ENCODE peak calls at places on chromosome 15, in five cellular contexts. B, C, U, G and N are unnamed samples. For H3K36me3, the result is how much of the 10 kb centered on the place peaks cover.

GRCh38 chr15:63178034-63178433 is 11.4 kb upstream of the RAB8B start:
- DNase-seq in B (no peak), C (no peak), U (no peak), G (no peak), N (no peak)

GRCh38 chr15:51846463-51847230 is 17.2 kb downstream of the TMOD3 start:
- DNase-seq in B (no peak), C (no peak), U (no peak), G (no peak), N (no peak)

GRCh38 chr15:71997691-71998090 is 120.3 kb downstream of the MYO9A start:
- DNase-seq in B (no peak), C (no peak), U (no peak), G (no peak), N (no peak)

GRCh38 chr15:80072285-80072684 is 12.8 kb downstream of the ZFAND6 start:
- DNase-seq in B (peak), C (no peak), U (no peak), G (peak), N (peak)

GRCh38 chr15:101488300-101489164 is 975 bp downstream of the PCSK6 start:
- DNase-seq in B (no peak), C (no peak), U (no peak), G (no peak), N (no peak)

GRCh38 chr15:23055316-23055715 is 15.9 kb upstream of the TUBGCP5 start:
- DNase-seq in B (no peak), C (no peak), U (no peak), G (no peak), N (no peak)

GRCh38 chr15:90862487-90862886 is 5.9 kb upstream of the FURIN start:
- DNase-seq in B (no peak), C (no peak), U (no peak), G (no peak), N (no peak)

GRCh38 chr15:70240082-70240481 is 142.4 kb upstream of the TLE3 start:
- DNase-seq in B (no peak), C (no peak), U (no peak), G (no peak), N (no peak)

GRCh38 chr15:39099524-39099923 is 481.4 kb upstream of the THBS1 start:
- DNase-seq in B (no peak), C (no peak), U (no peak), G (no peak), N (no peak)

GRCh38 chr15:81184188-81184587 is 12.5 kb upstream of the IL16 start:
- DNase-seq in B (no peak), C (no peak), U (peak), G (no peak), N (no peak)

GRCh38 chr15:26634319-26634718 is 138.5 kb downstream of the GABRB3 start:
- DNase-seq in B (no peak), C (no peak), U (no peak), G (no peak), N (peak)

GRCh38 chr15:88331291-88331690 is 74.8 kb upstream of the NTRK3 start:
- DNase-seq in B (peak), C (peak), U (peak), G (no peak), N (peak)

GRCh38 chr15:32222716-32223115 is 180.4 kb downstream of the GOLGA8K start:
- DNase-seq in B (no peak), C (no peak), U (no peak), G (no peak), N (no peak)

GRCh38 chr15:101497484-101498034 is 8.1 kb upstream of the PCSK6 start:
- DNase-seq in B (no peak), C (no peak), U (no peak), G (no peak), N (no peak)

GRCh38 chr15:44045661-44046060 is 149.4 kb downstream of the FRMD5 start:
- DNase-seq in B (no peak), C (no peak), U (no peak), G (no peak), N (no peak)

GRCh38 chr15:73369073-73369694 is 426 bp upstream of the HCN4 start:
- DNase-seq in B (no peak), C (no peak), U (no peak), G (no peak), N (no peak)

GRCh38 chr15:51576911-51577500 is 45.6 kb downstream of the DMXL2 start:
- DNase-seq in B (no peak), C (no peak), U (no peak), G (peak), N (no peak)

GRCh38 chr15:82398785-82399184 is 30.8 kb upstream of the GOLGA6L9 start:
- DNase-seq in B (no peak), C (no peak), U (no peak), G (no peak), N (no peak)

GRCh38 chr15:42133892-42134502 is 22.4 kb downstream of the PLA2G4F start:
- DNase-seq in B (peak), C (peak), U (peak), G (no peak), N (peak)

GRCh38 chr15:51969728-51970127 is 1.9 kb downstream of the LEO1 start:
- DNase-seq in B (no peak), C (no peak), U (no peak), G (no peak), N (no peak)

GRCh38 chr15:29990035-29990434 is 92.7 kb upstream of the GOLGA8J start:
- DNase-seq in B (no peak), C (no peak), U (no peak), G (no peak), N (no peak)

GRCh38 chr15:24916305-24917009 is 38.3 kb upstream of the SNRPN start:
- DNase-seq in B (no peak), C (no peak), U (no peak), G (no peak), N (no peak)

GRCh38 chr15:26676115-26676514 is 96.8 kb downstream of the GABRB3 start:
- DNase-seq in B (no peak), C (no peak), U (no peak), G (no peak), N (no peak)

GRCh38 chr15:60908888-60909287 is 320.2 kb downstream of the RORA start:
- DNase-seq in B (no peak), C (no peak), U (no peak), G (no peak), N (no peak)

GRCh38 chr15:50458301-50458700 is 34.1 kb downstream of the USP8 start:
- DNase-seq in B (no peak), C (no peak), U (no peak), G (no peak), N (no peak)
- H3K36me3 ChIP-seq in B (under half), C (half or more), U (half or more), G (under half), N (under half)

GRCh38 chr15:89640245-89640644 is 15.0 kb downstream of the KIF7 start:
- DNase-seq in B (no peak), C (no peak), U (no peak), G (no peak), N (no peak)
- H3K36me3 ChIP-seq in B (under half), C (under half), U (under half), G (under half), N (under half)

GRCh38 chr15:85671156-85671555 is 123.6 kb downstream of the KLHL25 start:
- DNase-seq in B (no peak), C (peak), U (no peak), G (no peak), N (no peak)
- H3K36me3 ChIP-seq in B (under half), C (under half), U (half or more), G (under half), N (under half)

GRCh38 chr15:65869954-65870871 is 922 bp downstream of the RAB11A start:
- DNase-seq in B (no peak), C (peak), U (peak), G (peak), N (peak)

GRCh38 chr15:65873271-65873670 is 4.0 kb downstream of the RAB11A start:
- DNase-seq in B (no peak), C (no peak), U (no peak), G (no peak), N (no peak)

GRCh38 chr15:65870889-65871533 is 1.7 kb downstream of the RAB11A start:
- DNase-seq in B (no peak), C (no peak), U (no peak), G (no peak), N (no peak)

GRCh38 chr15:65877752-65878151 is 8.5 kb downstream of the RAB11A start:
- DNase-seq in B (no peak), C (no peak), U (no peak), G (no peak), N (no peak)

GRCh38 chr15:65875458-65875857 is 6.2 kb downstream of the RAB11A start:
- DNase-seq in B (no peak), C (no peak), U (no peak), G (no peak), N (no peak)
- H3K36me3 ChIP-seq in B (under half), C (under half), U (half or more), G (under half), N (half or more)

GRCh38 chr15:48471073-48471472 is 139.8 kb downstream of the DUT start:
- DNase-seq in B (no peak), C (no peak), U (no peak), G (no peak), N (no peak)

GRCh38 chr15:48469271-48469670 is 138.0 kb downstream of the DUT start:
- DNase-seq in B (no peak), C (no peak), U (no peak), G (no peak), N (no peak)

GRCh38 chr15:48467801-48468200 is 136.6 kb downstream of the DUT start:
- DNase-seq in B (no peak), C (no peak), U (no peak), G (no peak), N (no peak)

GRCh38 chr15:48469681-48470080 is 138.5 kb downstream of the DUT start:
- DNase-seq in B (no peak), C (no peak), U (no peak), G (no peak), N (no peak)

DNA sequence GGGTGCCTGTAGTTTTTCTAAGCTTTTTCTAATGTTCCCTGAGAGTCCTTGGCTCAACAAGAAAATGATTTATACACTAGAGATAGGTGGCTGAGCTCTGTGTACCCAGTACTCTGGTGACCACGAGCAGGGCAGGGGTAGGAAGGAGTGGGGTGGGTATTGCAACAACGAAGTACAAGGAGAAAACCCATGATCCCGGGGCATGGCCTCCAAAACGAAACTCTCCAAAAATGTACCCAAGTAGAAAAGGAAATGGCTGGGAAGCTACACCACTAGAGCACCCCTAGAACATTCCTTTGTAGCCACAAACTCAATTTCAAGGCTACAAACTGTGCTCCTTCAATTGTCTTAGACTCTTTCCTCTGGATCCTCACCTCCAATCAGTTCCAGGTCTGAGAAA is 138.9 kb downstream of the DUT start:
- DNase-seq in B (no peak), C (no peak), U (no peak), G (no peak), N (no peak)
- H3K36me3 ChIP-seq in B (under half), C (under half), U (under half), G (under half), N (under half)

DNA sequence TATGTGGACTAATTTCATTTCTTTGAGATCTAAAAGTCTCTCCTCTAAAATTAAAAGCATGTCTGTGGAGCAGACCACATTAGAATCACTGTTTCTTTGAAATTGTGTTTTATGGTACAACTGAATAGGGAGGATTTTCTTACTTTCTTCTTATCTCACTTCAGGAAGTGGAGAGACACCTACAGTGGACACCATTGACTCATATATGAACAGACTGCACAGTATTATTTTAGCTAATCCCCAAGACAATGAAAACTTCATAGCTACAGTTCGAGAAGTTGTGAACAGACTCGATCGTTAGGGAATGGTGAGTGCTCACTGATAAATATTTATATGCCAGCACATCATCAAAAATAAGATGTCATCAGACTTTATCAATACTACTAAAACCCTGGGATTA is 58.3 kb downstream of the HMG20A start:
- DNase-seq in B (no peak), C (no peak), U (no peak), G (no peak), N (no peak)
- H3K36me3 ChIP-seq in B (under half), C (under half), U (under half), G (under half), N (under half)

DNA sequence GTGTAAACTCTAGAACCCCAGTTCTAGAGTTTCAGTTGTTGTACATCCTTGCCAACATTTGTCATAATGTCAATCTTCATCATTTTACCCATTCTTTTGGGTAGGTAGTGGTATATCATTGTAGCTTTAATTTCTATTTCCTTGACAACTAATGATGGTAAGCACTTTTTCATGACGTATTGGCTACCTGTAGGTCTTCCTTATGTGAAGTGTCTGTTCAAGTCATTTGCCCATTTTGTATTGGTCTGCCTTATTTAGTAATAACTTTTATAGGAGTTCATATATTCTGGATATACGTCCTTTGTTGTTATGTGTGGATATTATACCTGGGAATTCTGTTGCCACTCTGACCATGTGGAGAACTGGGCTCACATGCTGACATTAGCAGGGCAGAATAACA is 73.8 kb upstream of the ACTC1 start:
- DNase-seq in B (no peak), C (no peak), U (no peak), G (no peak), N (no peak)
- H3K36me3 ChIP-seq in B (under half), C (under half), U (half or more), G (under half), N (under half)

DNA sequence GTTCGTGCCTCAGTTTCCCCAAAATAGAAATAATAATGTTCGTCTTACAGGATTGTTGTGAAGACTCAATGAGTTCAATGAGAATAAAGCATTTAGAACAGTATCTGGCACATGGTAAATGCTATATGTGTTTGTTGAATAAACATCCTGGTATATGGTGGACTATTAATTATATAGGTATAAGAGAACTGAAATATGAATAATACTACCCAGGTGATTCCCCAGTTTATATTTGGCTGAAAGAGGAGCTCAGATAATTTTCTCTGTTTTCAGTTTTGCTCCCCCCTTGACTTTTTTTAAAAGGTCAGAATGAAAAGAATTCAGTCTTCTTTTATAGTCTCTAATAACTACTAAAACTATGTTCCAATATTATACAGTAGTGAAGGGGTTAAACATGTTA is 46.9 kb downstream of the USP8 start:
- DNase-seq in B (no peak), C (no peak), U (no peak), G (no peak), N (no peak)
- H3K36me3 ChIP-seq in B (under half), C (under half), U (half or more), G (under half), N (under half)

DNA sequence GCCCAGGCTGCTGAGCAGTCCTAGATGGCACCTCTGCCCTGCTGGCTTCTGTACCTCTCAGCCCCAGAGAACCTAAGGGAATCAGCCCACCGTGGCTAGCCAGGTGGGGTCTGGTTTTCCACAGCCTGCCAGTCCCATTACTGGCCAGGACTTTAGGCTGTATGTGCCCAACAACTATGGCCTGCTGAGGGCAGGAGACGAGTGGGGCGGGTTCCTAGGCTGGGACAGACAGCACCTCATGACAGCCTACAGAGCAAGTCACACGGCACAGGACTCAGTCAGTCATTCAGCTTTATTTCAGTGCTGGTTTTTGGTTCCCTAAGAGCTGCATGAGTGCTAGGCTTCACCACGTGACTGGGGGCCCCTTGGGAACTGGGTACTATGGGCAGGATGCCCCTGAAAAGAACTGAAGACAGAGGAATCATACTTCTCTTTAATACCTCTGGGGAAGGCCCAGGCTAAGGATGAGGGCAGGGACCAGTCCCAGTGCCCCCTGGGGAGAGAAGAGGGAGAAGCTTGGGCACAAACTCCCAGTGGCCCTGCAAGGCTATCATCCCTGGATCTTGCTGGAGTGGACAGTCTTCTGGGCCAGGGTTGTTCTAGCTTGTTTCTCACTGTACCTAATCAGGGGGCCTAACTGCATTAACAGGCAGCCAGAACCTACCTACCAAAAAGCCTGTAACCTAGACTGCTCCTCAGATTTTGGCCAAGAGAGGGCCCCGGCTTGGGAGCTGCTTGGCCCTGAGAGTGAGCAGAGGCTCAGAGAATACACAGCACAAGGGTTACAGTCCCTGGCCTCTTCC is 14.8 kb downstream of the CLK3 start:
- DNase-seq in B (no peak), C (no peak), U (no peak), G (no peak), N (no peak)
- H3K36me3 ChIP-seq in B (under half), C (half or more), U (half or more), G (under half), N (half or more)

DNA sequence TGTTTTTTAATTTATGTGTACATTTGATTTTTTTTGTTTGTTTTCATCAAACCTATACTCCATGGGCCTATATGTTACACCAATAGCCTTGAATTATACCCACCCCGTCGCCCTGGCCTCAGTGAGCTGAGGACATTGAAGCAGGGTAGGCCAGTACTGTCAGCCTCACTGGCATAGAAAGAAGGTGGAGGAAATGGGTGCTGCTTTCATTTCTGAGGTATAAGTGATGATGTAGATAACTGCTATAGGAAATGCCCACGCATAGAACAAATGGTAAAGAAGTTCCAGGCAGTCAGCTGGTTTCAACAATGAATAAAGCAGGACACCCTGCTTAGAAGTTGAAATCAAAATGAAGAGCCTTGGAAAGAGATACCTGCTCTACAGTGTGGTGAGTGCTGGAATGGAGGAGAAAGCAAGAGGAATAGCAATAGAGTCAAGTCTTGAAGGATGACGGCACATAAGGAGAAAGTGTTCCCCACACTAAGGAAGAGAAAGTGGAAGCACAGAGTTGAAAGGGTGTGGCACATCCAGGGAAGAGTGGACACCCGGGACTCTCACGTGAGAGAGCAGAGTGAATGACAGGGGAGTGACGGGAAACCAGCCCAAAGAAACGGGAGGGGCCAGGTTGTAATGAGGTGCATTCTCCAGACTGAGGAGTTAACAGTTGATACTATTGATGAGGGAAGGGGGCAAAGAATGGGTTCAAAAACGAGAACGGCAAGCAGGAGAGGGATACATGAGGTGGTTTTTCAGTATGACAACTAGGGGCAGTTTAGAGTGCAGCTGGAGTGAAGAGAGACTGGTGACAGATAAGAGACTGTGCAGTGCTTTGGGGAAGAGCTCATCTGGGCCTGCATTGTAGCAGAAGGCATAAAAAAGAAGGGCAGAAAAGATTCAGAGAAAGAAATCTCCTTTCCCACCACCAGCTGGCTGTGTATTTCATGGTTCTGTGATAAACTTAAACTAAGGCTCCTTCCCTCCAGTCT is 70.5 kb downstream of the KLHL25 start:
- DNase-seq in B (no peak), C (no peak), U (no peak), G (no peak), N (no peak)
- H3K36me3 ChIP-seq in B (under half), C (half or more), U (half or more), G (under half), N (under half)